ENCODE peak calls at places on chromosome 9, in four cellular contexts. M is uterus, V is cardiac muscle cell, G is pancreas. K is an unnamed sample.

GRCh38 chr9:100064872-100065581 is 33.8 kb downstream of the ERP44 start:
- DNase-seq in V (no peak), M (no peak), G (no peak), K (no peak)

GRCh38 chr9:79694676-79695400 is 123.1 kb downstream of the TLE4 start:
- DNase-seq in M (no peak), G (no peak), V (no peak), K (no peak)

GRCh38 chr9:120885459-120885858 is 8.5 kb upstream of the PHF19 start:
- DNase-seq in M (no peak), G (no peak), V (no peak), K (no peak)

GRCh38 chr9:129141066-129142041 is 30.1 kb downstream of the PTPA start:
- DNase-seq in M (peak), V (no peak), G (no peak), K (peak)

GRCh38 chr9:77731008-77731698 is 83.0 kb upstream of the GNA14 start:
- DNase-seq in V (no peak), G (peak), M (no peak), K (no peak)

GRCh38 chr9:112793213-112793810 is 42.8 kb downstream of the SNX30 start:
- DNase-seq in G (peak), M (peak), V (peak), K (peak)

GRCh38 chr9:121810489-121810888 is 159.1 kb downstream of the DAB2IP start:
- DNase-seq in G (no peak), M (no peak), V (no peak), K (no peak)

GRCh38 chr9:121053544-121053943 is 3.5 kb upstream of the C5 start:
- DNase-seq in M (no peak), G (no peak), V (no peak), K (no peak)

GRCh38 chr9:104743377-104743985 is 4.0 kb upstream of the NIPSNAP3A start:
- DNase-seq in G (no peak), M (no peak), V (peak), K (peak)

GRCh38 chr9:94167376-94167775 is 83.1 kb downstream of the PTPDC1 start:
- DNase-seq in M (no peak), G (no peak), V (no peak), K (no peak)

GRCh38 chr9:131630206-131630831 is 85.0 kb downstream of the PRRT1B start:
- DNase-seq in V (no peak), M (no peak), G (no peak), K (no peak)

GRCh38 chr9:12972608-12973589 is 198.1 kb downstream of the LURAP1L start:
- DNase-seq in M (no peak), G (no peak), V (peak), K (peak)

GRCh38 chr9:101601904-101602765 is 7.4 kb upstream of the PPP3R2 start:
- DNase-seq in V (peak), G (no peak), M (no peak), K (peak)

GRCh38 chr9:83533296-83533695 is 4.9 kb downstream of the FRMD3 start:
- DNase-seq in G (no peak), V (no peak), M (no peak), K (no peak)

GRCh38 chr9:19424176-19424779 is 15.5 kb downstream of the ACER2 start:
- DNase-seq in G (no peak), M (no peak), V (no peak), K (no peak)

GRCh38 chr9:124108216-124108615 is 96.6 kb downstream of the LHX2 start:
- DNase-seq in V (no peak), M (no peak), G (no peak), K (no peak)

GRCh38 chr9:97812247-97812543 is 40.8 kb upstream of the FOXE1 start:
- DNase-seq in V (no peak), G (no peak), M (no peak), K (no peak)

GRCh38 chr9:79257671-79258410 is 313.9 kb upstream of the TLE4 start:
- DNase-seq in M (no peak), V (no peak), G (no peak), K (no peak)

GRCh38 chr9:85742630-85742928 is 825 bp upstream of the AGTPBP1 start:
- DNase-seq in V (no peak), G (no peak), M (no peak), K (no peak)

GRCh38 chr9:85016389-85016997 is 347.0 kb downstream of the NTRK2 start:
- DNase-seq in V (peak), G (no peak), M (no peak), K (no peak)

GRCh38 chr9:82991684-82992083 is 71.3 kb downstream of the RASEF start:
- DNase-seq in M (no peak), G (no peak), V (no peak), K (peak)

DNA sequence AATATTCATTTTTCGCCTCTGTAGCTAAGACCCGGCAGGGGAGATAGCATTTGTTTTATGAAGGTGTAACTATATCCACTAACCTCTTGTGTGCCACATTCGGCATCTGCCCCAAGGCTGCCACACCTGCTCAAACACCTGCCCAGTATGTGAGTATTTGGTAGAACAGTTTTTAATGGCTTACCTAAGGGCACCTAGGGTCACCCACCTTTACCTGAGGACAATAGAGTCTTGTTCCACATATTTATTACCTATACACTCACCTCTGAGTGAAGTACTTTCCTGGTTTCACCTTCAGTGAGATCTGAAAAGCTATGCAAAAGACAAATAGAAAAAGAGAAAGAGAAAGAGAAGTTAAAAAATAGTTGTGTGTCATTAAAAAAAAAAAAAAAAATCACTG is 68.0 kb upstream of the PIP5K1B start:
- DNase-seq in M (no peak), V (no peak), G (no peak), K (no peak)
- H3K27ac ChIP-seq in M (no peak), V (no peak), G (peak), K (no peak)

GRCh38 chr9:76255781-76256455 is 138.3 kb downstream of the RFK start:
- DNase-seq in G (no peak), M (peak), V (no peak), K (peak)

GRCh38 chr9:76257224-76257794 is 136.9 kb downstream of the RFK start:
- DNase-seq in M (peak), V (no peak), G (no peak), K (no peak)
- H3K27ac ChIP-seq in M (no peak), V (no peak), G (no peak), K (no peak)

DNA sequence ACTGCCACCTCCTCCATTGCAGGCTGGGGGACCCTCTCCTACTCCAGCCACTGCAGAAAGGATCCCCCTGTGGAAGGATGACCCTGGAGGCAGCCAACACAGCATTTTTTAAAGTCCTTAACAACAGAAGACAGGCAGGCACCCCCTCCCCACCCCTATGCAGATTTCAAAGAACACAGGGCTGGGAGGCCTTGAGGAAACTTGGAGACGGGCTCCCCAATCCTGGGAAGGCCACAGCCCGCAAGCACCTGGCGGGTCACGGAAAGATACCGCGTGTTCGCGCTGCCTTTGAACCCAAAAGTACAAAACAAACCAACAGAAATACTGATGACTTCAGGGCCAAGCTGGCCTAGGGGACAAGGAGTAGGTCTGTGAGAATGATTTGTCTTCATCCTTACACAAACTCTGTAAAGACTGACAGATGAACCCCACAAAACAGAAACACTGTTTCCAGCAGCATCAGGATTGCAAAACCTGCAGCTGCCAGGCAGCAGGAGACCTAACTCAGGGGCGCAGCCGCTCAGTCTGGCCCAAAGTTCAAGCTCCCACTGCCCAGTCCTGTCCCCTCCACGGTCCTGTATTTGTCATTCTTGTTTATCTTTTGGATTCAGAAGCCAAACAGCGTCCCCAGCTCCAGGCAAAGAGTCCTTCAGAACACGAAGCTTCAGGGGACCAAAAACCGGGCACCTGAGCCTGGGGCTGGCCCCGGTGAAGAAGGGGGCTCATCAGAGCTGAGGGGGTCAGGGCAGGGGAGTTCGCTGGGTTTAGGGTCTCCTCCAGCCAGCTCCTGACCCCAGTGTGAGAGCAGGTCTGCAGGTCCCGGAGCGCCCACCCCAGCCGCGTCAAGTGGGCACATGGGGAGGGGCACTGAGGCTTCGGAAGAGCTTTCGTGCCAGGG is 13.6 kb downstream of the VAV2 start:
- DNase-seq in V (no peak), M (no peak), G (peak), K (no peak)
- H3K27ac ChIP-seq in V (peak), M (no peak), G (peak), K (no peak)

GRCh38 chr9:14888272-14888671 is 22.0 kb downstream of the FREM1 start:
- DNase-seq in G (no peak), V (no peak), M (no peak), K (no peak)
- H3K27ac ChIP-seq in G (no peak), V (no peak), M (peak), K (no peak)

GRCh38 chr9:91405343-91406077 is 18.1 kb downstream of the NFIL3 start:
- DNase-seq in V (no peak), G (no peak), M (no peak), K (no peak)

GRCh38 chr9:91403665-91404543 is 19.7 kb downstream of the NFIL3 start:
- DNase-seq in G (no peak), M (no peak), V (no peak), K (no peak)

GRCh38 chr9:91411096-91411771 is 12.4 kb downstream of the NFIL3 start:
- DNase-seq in G (no peak), M (no peak), V (no peak), K (no peak)

GRCh38 chr9:91408475-91408874 is 15.2 kb downstream of the NFIL3 start:
- DNase-seq in G (no peak), M (no peak), V (no peak), K (no peak)

DNA sequence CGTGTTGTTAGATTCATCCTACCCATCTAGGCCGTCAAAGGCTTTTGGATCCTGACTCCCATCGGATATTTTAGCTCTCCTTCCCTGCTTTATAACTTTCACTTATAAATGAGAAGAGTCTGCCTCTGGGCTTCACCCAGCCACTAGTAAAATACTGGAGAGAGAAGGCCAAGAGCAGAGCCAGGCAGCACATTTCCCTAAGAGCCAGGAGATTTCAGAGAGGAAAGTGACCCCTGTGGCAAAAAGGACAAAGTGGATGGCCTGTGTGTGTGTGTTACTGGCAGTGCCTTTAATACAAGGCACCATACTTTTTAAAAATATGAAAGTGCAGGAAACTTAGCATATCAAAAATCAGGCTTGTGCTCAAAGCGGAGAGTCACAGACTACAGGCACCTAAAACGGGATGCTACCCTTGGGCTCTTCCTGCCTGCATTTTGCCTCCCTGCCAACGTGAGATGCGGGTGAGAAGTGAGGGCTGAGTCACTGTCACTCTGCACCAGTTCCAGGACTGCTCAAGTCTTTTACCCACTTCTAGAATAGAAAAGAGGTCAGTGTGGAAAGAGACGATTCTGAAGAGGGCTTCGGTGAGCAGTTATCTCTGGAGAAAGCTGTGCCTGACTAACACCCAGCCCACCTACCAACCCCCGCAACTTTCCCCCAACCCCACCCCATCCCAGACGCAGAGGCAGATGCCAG is 15.9 kb downstream of the NFIL3 start:
- DNase-seq in G (no peak), M (no peak), V (no peak), K (no peak)
- H3K27ac ChIP-seq in G (no peak), M (no peak), V (peak), K (no peak)

DNA sequence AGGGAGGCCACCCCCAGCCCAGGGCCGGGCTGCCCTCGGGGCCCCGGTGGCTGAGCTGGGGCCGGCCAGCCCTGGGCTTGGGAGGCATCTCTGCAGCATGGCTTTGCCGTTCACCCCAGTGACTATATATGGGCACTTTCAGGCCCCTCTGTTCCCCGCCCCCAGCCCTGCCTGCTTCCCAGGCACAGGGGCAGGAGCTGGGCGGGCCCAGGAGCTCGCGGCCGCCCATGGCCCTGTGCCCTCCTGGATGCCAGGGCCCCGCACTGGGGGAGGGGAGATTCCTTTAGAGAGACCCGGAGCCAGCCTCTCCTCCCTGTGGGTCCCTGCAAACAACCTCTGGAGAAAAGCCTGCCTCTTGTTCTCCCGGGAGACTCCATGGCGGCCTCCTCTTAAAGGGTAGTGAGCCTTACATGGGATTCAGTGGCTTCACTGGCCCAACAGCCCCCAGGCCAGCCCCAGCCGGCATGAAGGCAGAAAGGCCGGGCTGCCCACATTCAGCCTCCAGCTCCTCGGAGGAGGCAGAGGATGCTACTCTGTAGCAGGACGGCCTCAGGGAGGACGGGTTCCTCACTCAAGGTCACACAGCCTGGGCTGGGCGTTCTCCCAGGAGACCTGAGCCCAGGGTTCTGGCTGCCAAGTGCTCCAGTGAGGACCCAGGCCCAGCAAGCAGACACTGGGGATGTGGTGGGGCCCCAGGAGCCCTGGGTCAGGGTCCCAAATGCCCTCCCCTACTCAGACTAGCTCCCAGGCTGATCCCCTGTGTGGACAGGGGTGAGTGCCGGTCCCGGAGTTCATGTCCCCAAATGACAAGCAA is 4.1 kb downstream of the NACC2 start:
- DNase-seq in G (no peak), V (no peak), M (peak), K (no peak)
- H3K27ac ChIP-seq in G (peak), V (no peak), M (peak), K (peak)

GRCh38 chr9:88436379-88436778 is 48.1 kb downstream of the SPIN1 start:
- DNase-seq in G (no peak), V (no peak), M (no peak), K (no peak)
- H3K27ac ChIP-seq in G (no peak), V (no peak), M (no peak), K (no peak)

GRCh38 chr9:38083858-38084555 is 15.0 kb upstream of the SHB start:
- DNase-seq in M (no peak), G (no peak), V (no peak), K (no peak)
- H3K27ac ChIP-seq in M (no peak), G (no peak), V (no peak), K (no peak)

DNA sequence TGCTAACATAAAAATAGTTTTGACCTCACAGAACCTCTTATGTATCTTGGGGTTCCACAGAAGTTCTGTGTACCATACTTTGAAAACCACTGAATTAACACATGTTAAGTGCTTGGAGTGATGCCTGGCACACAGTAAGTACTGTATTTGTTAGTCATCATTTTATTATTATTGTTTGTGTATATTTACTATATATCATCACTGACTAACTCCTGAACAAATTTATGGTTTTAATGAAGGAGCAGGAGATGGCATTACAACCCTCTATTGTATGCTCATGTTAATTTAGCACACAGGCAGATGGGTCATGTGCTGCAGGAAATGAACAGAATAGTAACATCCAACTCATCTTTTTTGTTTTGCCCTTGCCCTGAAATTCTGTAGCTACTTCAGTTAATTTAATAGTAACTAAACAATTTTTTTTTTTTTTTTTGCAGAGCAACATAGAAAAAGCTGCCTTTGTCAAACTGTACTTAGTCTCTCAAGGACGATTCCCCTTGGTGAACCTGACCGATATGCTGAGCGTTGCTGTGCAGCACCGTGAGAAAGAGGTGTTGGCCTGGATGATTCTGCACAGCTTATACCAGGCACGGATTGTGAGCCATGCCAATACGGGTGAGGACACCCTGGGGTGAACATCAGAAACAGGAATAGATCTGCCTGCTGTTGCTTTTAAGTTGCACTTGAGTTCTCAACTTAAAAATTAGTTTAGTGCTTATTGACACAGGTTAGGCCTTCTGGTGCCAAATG is 45.4 kb downstream of the HACD4 start:
- DNase-seq in G (no peak), V (no peak), M (no peak), K (no peak)
- H3K27ac ChIP-seq in G (no peak), V (no peak), M (no peak), K (no peak)